ENCODE peak calls at places on chromosomes 2 and 18, in ten cellular contexts. One of them, this sample, is unnamed.

GRCh38 chr2:42286268-42286946 is 74.6 kb downstream of the COX7A2L start:
- DNase-seq in mammary epithelial cell: peak; percentile 18
- DNase-seq in OCI-LY7: no peak
- DNase-seq in body of pancreas: no peak
- DNase-seq in GM23338: no peak
- DNase-seq in stomach: no peak
- DNase-seq in breast epithelium: no peak
- DNase-seq in aorta: no peak
- DNase-seq in CD4-positive, CD25-positive, alpha-beta regulatory T cell: no peak
- DNase-seq in SJCRH30: no peak
- DNase-seq in this sample: no peak

GRCh38 chr2:55733335-55733734 is 39.7 kb upstream of the PNPT1 start:
- DNase-seq in mammary epithelial cell: no peak
- DNase-seq in OCI-LY7: no peak
- DNase-seq in body of pancreas: no peak
- DNase-seq in GM23338: no peak
- DNase-seq in stomach: no peak
- DNase-seq in breast epithelium: no peak
- DNase-seq in aorta: no peak
- DNase-seq in CD4-positive, CD25-positive, alpha-beta regulatory T cell: no peak
- DNase-seq in SJCRH30: no peak
- DNase-seq in this sample: no peak

GRCh38 chr2:10179422-10179821 is 56.9 kb downstream of the RRM2 start:
- DNase-seq in mammary epithelial cell: no peak
- DNase-seq in OCI-LY7: no peak
- DNase-seq in body of pancreas: no peak
- DNase-seq in GM23338: no peak
- DNase-seq in stomach: no peak
- DNase-seq in breast epithelium: no peak
- DNase-seq in aorta: no peak
- DNase-seq in CD4-positive, CD25-positive, alpha-beta regulatory T cell: no peak
- DNase-seq in SJCRH30: no peak
- DNase-seq in this sample: no peak

GRCh38 chr2:19109521-19109920 is 248.9 kb downstream of the OSR1 start:
- DNase-seq in mammary epithelial cell: no peak
- DNase-seq in OCI-LY7: no peak
- DNase-seq in body of pancreas: peak; percentile 19
- DNase-seq in GM23338: no peak
- DNase-seq in stomach: peak; percentile 27
- DNase-seq in breast epithelium: peak; percentile 65
- DNase-seq in aorta: no peak
- DNase-seq in CD4-positive, CD25-positive, alpha-beta regulatory T cell: no peak
- DNase-seq in SJCRH30: no peak
- DNase-seq in this sample: no peak

GRCh38 chr2:38830546-38831159 is 45.1 kb downstream of the DHX57 start:
- DNase-seq in mammary epithelial cell: no peak
- DNase-seq in OCI-LY7: no peak
- DNase-seq in body of pancreas: no peak
- DNase-seq in GM23338: no peak
- DNase-seq in stomach: no peak
- DNase-seq in breast epithelium: no peak
- DNase-seq in aorta: no peak
- DNase-seq in CD4-positive, CD25-positive, alpha-beta regulatory T cell: no peak
- DNase-seq in SJCRH30: no peak
- DNase-seq in this sample: no peak

GRCh38 chr18:39846277-39846676 is 2108.8 kb upstream of the PIK3C3 start:
- DNase-seq in mammary epithelial cell: no peak
- DNase-seq in OCI-LY7: no peak
- DNase-seq in body of pancreas: no peak
- DNase-seq in GM23338: no peak
- DNase-seq in stomach: no peak
- DNase-seq in breast epithelium: no peak
- DNase-seq in aorta: no peak
- DNase-seq in CD4-positive, CD25-positive, alpha-beta regulatory T cell: no peak
- DNase-seq in SJCRH30: no peak
- DNase-seq in this sample: no peak

GRCh38 chr2:104404546-104404945 is 449.4 kb upstream of the POU3F3 start:
- DNase-seq in mammary epithelial cell: no peak
- DNase-seq in OCI-LY7: no peak
- DNase-seq in body of pancreas: no peak
- DNase-seq in GM23338: no peak
- DNase-seq in stomach: no peak
- DNase-seq in breast epithelium: no peak
- DNase-seq in aorta: no peak
- DNase-seq in CD4-positive, CD25-positive, alpha-beta regulatory T cell: no peak
- DNase-seq in SJCRH30: no peak
- DNase-seq in this sample: no peak

GRCh38 chr2:46893231-46893943 is 22.2 kb downstream of the MCFD2 start:
- DNase-seq in mammary epithelial cell: no peak
- DNase-seq in OCI-LY7: no peak
- DNase-seq in body of pancreas: no peak
- DNase-seq in GM23338: no peak
- DNase-seq in stomach: no peak
- DNase-seq in breast epithelium: no peak
- DNase-seq in aorta: no peak
- DNase-seq in CD4-positive, CD25-positive, alpha-beta regulatory T cell: no peak
- DNase-seq in SJCRH30: no peak
- DNase-seq in this sample: no peak

GRCh38 chr2:168155036-168155435 is 92.4 kb downstream of the STK39 start:
- DNase-seq in mammary epithelial cell: no peak
- DNase-seq in OCI-LY7: no peak
- DNase-seq in body of pancreas: no peak
- DNase-seq in GM23338: no peak
- DNase-seq in stomach: no peak
- DNase-seq in breast epithelium: no peak
- DNase-seq in aorta: no peak
- DNase-seq in CD4-positive, CD25-positive, alpha-beta regulatory T cell: no peak
- DNase-seq in SJCRH30: no peak
- DNase-seq in this sample: no peak

GRCh38 chr2:164568317-164568716 is 53.0 kb downstream of the GRB14 start:
- DNase-seq in mammary epithelial cell: no peak
- DNase-seq in OCI-LY7: no peak
- DNase-seq in body of pancreas: peak; percentile 51
- DNase-seq in GM23338: no peak
- DNase-seq in stomach: no peak
- DNase-seq in breast epithelium: no peak
- DNase-seq in aorta: no peak
- DNase-seq in CD4-positive, CD25-positive, alpha-beta regulatory T cell: no peak
- DNase-seq in SJCRH30: no peak
- DNase-seq in this sample: no peak

GRCh38 chr2:47043142-47043890 is 111.8 kb downstream of the STPG4 start:
- DNase-seq in mammary epithelial cell: peak; percentile 94
- DNase-seq in OCI-LY7: no peak
- DNase-seq in body of pancreas: peak; percentile 57
- DNase-seq in GM23338: peak; percentile 27
- DNase-seq in stomach: no peak
- DNase-seq in breast epithelium: peak; percentile 84
- DNase-seq in aorta: no peak
- DNase-seq in CD4-positive, CD25-positive, alpha-beta regulatory T cell: no peak
- DNase-seq in SJCRH30: peak; percentile 97
- DNase-seq in this sample: no peak

GRCh38 chr2:45612741-45613140 is 1.7 kb upstream of the SRBD1 start:
- DNase-seq in mammary epithelial cell: no peak
- DNase-seq in OCI-LY7: no peak
- DNase-seq in body of pancreas: no peak
- DNase-seq in GM23338: no peak
- DNase-seq in stomach: no peak
- DNase-seq in breast epithelium: no peak
- DNase-seq in aorta: no peak
- DNase-seq in CD4-positive, CD25-positive, alpha-beta regulatory T cell: no peak
- DNase-seq in SJCRH30: no peak
- DNase-seq in this sample: no peak

GRCh38 chr2:145752091-145752806 is 1232.3 kb upstream of the ZEB2 start:
- DNase-seq in mammary epithelial cell: peak; percentile 65
- DNase-seq in OCI-LY7: peak; percentile 79
- DNase-seq in body of pancreas: peak; percentile 24
- DNase-seq in GM23338: peak; percentile 79
- DNase-seq in stomach: no peak
- DNase-seq in breast epithelium: no peak
- DNase-seq in aorta: no peak
- DNase-seq in CD4-positive, CD25-positive, alpha-beta regulatory T cell: no peak
- DNase-seq in SJCRH30: peak; percentile 85
- DNase-seq in this sample: no peak

GRCh38 chr2:241158546-241158900 is 8.3 kb downstream of the PPP1R7 start:
- DNase-seq in mammary epithelial cell: no peak
- DNase-seq in OCI-LY7: no peak
- DNase-seq in body of pancreas: no peak
- DNase-seq in GM23338: no peak
- DNase-seq in stomach: no peak
- DNase-seq in breast epithelium: no peak
- DNase-seq in aorta: no peak
- DNase-seq in CD4-positive, CD25-positive, alpha-beta regulatory T cell: no peak
- DNase-seq in SJCRH30: no peak
- DNase-seq in this sample: no peak

GRCh38 chr2:241161646-241162281 is 11.5 kb downstream of the PPP1R7 start:
- DNase-seq in mammary epithelial cell: peak; percentile 11
- DNase-seq in OCI-LY7: no peak
- DNase-seq in body of pancreas: peak; percentile 41
- DNase-seq in GM23338: no peak
- DNase-seq in stomach: peak; percentile 31
- DNase-seq in breast epithelium: peak; percentile 57
- DNase-seq in aorta: peak; percentile 89
- DNase-seq in CD4-positive, CD25-positive, alpha-beta regulatory T cell: no peak
- DNase-seq in SJCRH30: peak; percentile 76
- DNase-seq in this sample: peak; percentile 72

GRCh38 chr2:241157841-241158545 is 7.7 kb downstream of the PPP1R7 start:
- DNase-seq in mammary epithelial cell: no peak
- DNase-seq in OCI-LY7: no peak
- DNase-seq in body of pancreas: no peak
- DNase-seq in GM23338: no peak
- DNase-seq in stomach: no peak
- DNase-seq in breast epithelium: no peak
- DNase-seq in aorta: no peak
- DNase-seq in CD4-positive, CD25-positive, alpha-beta regulatory T cell: no peak
- DNase-seq in SJCRH30: peak; percentile 50
- DNase-seq in this sample: no peak

GRCh38 chr2:241159116-241159515 is 8.8 kb downstream of the PPP1R7 start:
- DNase-seq in mammary epithelial cell: no peak
- DNase-seq in OCI-LY7: no peak
- DNase-seq in body of pancreas: no peak
- DNase-seq in GM23338: no peak
- DNase-seq in stomach: no peak
- DNase-seq in breast epithelium: no peak
- DNase-seq in aorta: peak; percentile 13
- DNase-seq in CD4-positive, CD25-positive, alpha-beta regulatory T cell: no peak
- DNase-seq in SJCRH30: no peak
- DNase-seq in this sample: no peak

GRCh38 chr2:241160318-241160717 is 10.1 kb downstream of the PPP1R7 start:
- DNase-seq in mammary epithelial cell: no peak
- DNase-seq in OCI-LY7: no peak
- DNase-seq in body of pancreas: no peak
- DNase-seq in GM23338: no peak
- DNase-seq in stomach: no peak
- DNase-seq in breast epithelium: no peak
- DNase-seq in aorta: no peak
- DNase-seq in CD4-positive, CD25-positive, alpha-beta regulatory T cell: no peak
- DNase-seq in SJCRH30: no peak
- DNase-seq in this sample: no peak
- H3K4me1 ChIP-seq in mammary epithelial cell: peaks cover 5% of the 10 kb centered on the region
- H3K4me1 ChIP-seq in OCI-LY7: no peaks in the 10 kb centered on the region
- H3K4me1 ChIP-seq in body of pancreas: no peaks in the 10 kb centered on the region
- H3K4me1 ChIP-seq in GM23338: no peaks in the 10 kb centered on the region
- H3K4me1 ChIP-seq in stomach: no peaks in the 10 kb centered on the region
- H3K4me1 ChIP-seq in breast epithelium: peaks cover 11% of the 10 kb centered on the region
- H3K4me1 ChIP-seq in aorta: no peaks in the 10 kb centered on the region
- H3K4me1 ChIP-seq in CD4-positive, CD25-positive, alpha-beta regulatory T cell: no peaks in the 10 kb centered on the region
- H3K4me1 ChIP-seq in SJCRH30: peaks cover 25% of the 10 kb centered on the region
- H3K4me1 ChIP-seq in this sample: no peaks in the 10 kb centered on the region

GRCh38 chr2:30235008-30235655 is 3.8 kb downstream of the LBH start:
- DNase-seq in mammary epithelial cell: peak; percentile 41
- DNase-seq in OCI-LY7: no peak
- DNase-seq in body of pancreas: no peak
- DNase-seq in GM23338: no peak
- DNase-seq in stomach: peak; percentile 24
- DNase-seq in breast epithelium: no peak
- DNase-seq in aorta: no peak
- DNase-seq in CD4-positive, CD25-positive, alpha-beta regulatory T cell: peak; percentile 29
- DNase-seq in SJCRH30: no peak
- DNase-seq in this sample: no peak

GRCh38 chr2:30238143-30238800 is 6.9 kb downstream of the LBH start:
- DNase-seq in mammary epithelial cell: no peak
- DNase-seq in OCI-LY7: no peak
- DNase-seq in body of pancreas: no peak
- DNase-seq in GM23338: peak; percentile 32
- DNase-seq in stomach: no peak
- DNase-seq in breast epithelium: no peak
- DNase-seq in aorta: no peak
- DNase-seq in CD4-positive, CD25-positive, alpha-beta regulatory T cell: no peak
- DNase-seq in SJCRH30: no peak
- DNase-seq in this sample: no peak

GRCh38 chr2:30237346-30238142 is 6.2 kb downstream of the LBH start:
- DNase-seq in mammary epithelial cell: no peak
- DNase-seq in OCI-LY7: no peak
- DNase-seq in body of pancreas: no peak
- DNase-seq in GM23338: no peak
- DNase-seq in stomach: no peak
- DNase-seq in breast epithelium: no peak
- DNase-seq in aorta: no peak
- DNase-seq in CD4-positive, CD25-positive, alpha-beta regulatory T cell: no peak
- DNase-seq in SJCRH30: no peak
- DNase-seq in this sample: no peak

GRCh38 chr2:30235859-30236535 is 4.7 kb downstream of the LBH start:
- DNase-seq in mammary epithelial cell: no peak
- DNase-seq in OCI-LY7: no peak
- DNase-seq in body of pancreas: no peak
- DNase-seq in GM23338: no peak
- DNase-seq in stomach: peak; percentile 3
- DNase-seq in breast epithelium: no peak
- DNase-seq in aorta: no peak
- DNase-seq in CD4-positive, CD25-positive, alpha-beta regulatory T cell: peak; percentile 26
- DNase-seq in SJCRH30: no peak
- DNase-seq in this sample: no peak

GRCh38 chr2:30236591-30237245 is 5.4 kb downstream of the LBH start:
- DNase-seq in mammary epithelial cell: no peak
- DNase-seq in OCI-LY7: no peak
- DNase-seq in body of pancreas: no peak
- DNase-seq in GM23338: no peak
- DNase-seq in stomach: peak; percentile 20
- DNase-seq in breast epithelium: peak; percentile 70
- DNase-seq in aorta: peak; percentile 84
- DNase-seq in CD4-positive, CD25-positive, alpha-beta regulatory T cell: no peak
- DNase-seq in SJCRH30: no peak
- DNase-seq in this sample: no peak
- H3K36me3 ChIP-seq in mammary epithelial cell: no peaks in the 10 kb centered on the region
- H3K36me3 ChIP-seq in OCI-LY7: no peaks in the 10 kb centered on the region
- H3K36me3 ChIP-seq in body of pancreas: no peaks in the 10 kb centered on the region
- H3K36me3 ChIP-seq in GM23338: no peaks in the 10 kb centered on the region
- H3K36me3 ChIP-seq in stomach: peaks cover 28% of the 10 kb centered on the region
- H3K36me3 ChIP-seq in breast epithelium: no peaks in the 10 kb centered on the region
- H3K36me3 ChIP-seq in aorta: peaks cover 9% of the 10 kb centered on the region
- H3K36me3 ChIP-seq in CD4-positive, CD25-positive, alpha-beta regulatory T cell: peaks cover 65% of the 10 kb centered on the region
- H3K36me3 ChIP-seq in SJCRH30: peaks cover 70% of the 10 kb centered on the region
- H3K36me3 ChIP-seq in this sample: no peaks in the 10 kb centered on the region

GRCh38 chr18:48922801-48923730 is 27.7 kb downstream of the SMAD7 start:
- DNase-seq in mammary epithelial cell: peak; percentile 43
- DNase-seq in OCI-LY7: no peak
- DNase-seq in body of pancreas: peak; percentile 33
- DNase-seq in GM23338: peak; percentile 41
- DNase-seq in stomach: peak; percentile 58
- DNase-seq in breast epithelium: no peak
- DNase-seq in aorta: peak; percentile 88
- DNase-seq in CD4-positive, CD25-positive, alpha-beta regulatory T cell: no peak
- DNase-seq in SJCRH30: peak; percentile 56
- DNase-seq in this sample: peak; percentile 76
- H3K4me3 ChIP-seq in mammary epithelial cell: peak overlapping the region; percentile 15
- H3K4me3 ChIP-seq in OCI-LY7: no peak overlapping the region
- H3K4me3 ChIP-seq in body of pancreas: no peak overlapping the region
- H3K4me3 ChIP-seq in GM23338: no peak overlapping the region
- H3K4me3 ChIP-seq in stomach: peak overlapping the region; percentile 40
- H3K4me3 ChIP-seq in breast epithelium: peak overlapping the region; percentile 34
- H3K4me3 ChIP-seq in aorta: peak overlapping the region; percentile 17
- H3K4me3 ChIP-seq in CD4-positive, CD25-positive, alpha-beta regulatory T cell: no peak overlapping the region
- H3K4me3 ChIP-seq in SJCRH30: peak overlapping the region; percentile 48
- H3K4me3 ChIP-seq in this sample: no peak overlapping the region

GRCh38 chr18:3873698-3874495 is 423.9 kb downstream of the TGIF1 start:
- DNase-seq in mammary epithelial cell: no peak
- DNase-seq in OCI-LY7: no peak
- DNase-seq in body of pancreas: no peak
- DNase-seq in GM23338: peak; percentile 19
- DNase-seq in stomach: no peak
- DNase-seq in breast epithelium: no peak
- DNase-seq in aorta: no peak
- DNase-seq in CD4-positive, CD25-positive, alpha-beta regulatory T cell: no peak
- DNase-seq in SJCRH30: no peak
- DNase-seq in this sample: no peak
- H3K4me1 ChIP-seq in mammary epithelial cell: no peaks in the 10 kb centered on the region
- H3K4me1 ChIP-seq in OCI-LY7: peaks cover 10% of the 10 kb centered on the region
- H3K4me1 ChIP-seq in body of pancreas: no peaks in the 10 kb centered on the region
- H3K4me1 ChIP-seq in GM23338: peaks cover 13% of the 10 kb centered on the region
- H3K4me1 ChIP-seq in stomach: no peaks in the 10 kb centered on the region
- H3K4me1 ChIP-seq in breast epithelium: no peaks in the 10 kb centered on the region
- H3K4me1 ChIP-seq in aorta: no peaks in the 10 kb centered on the region
- H3K4me1 ChIP-seq in CD4-positive, CD25-positive, alpha-beta regulatory T cell: no peaks in the 10 kb centered on the region
- H3K4me1 ChIP-seq in SJCRH30: no peaks in the 10 kb centered on the region
- H3K4me1 ChIP-seq in this sample: no peaks in the 10 kb centered on the region

This sample was measured in mucosa of descending colon.